ENCODE peak calls at places on chromosomes 2 and 18, in ten cellular contexts. One of them, this sample, is unnamed.

GRCh38 chr2:174028935-174029334 is 63.8 kb upstream of the SP3 start:
- DNase-seq in keratinocyte: no peak
- DNase-seq in stomach: no peak
- DNase-seq in CD8-positive, alpha-beta T cell: no peak
- DNase-seq in HepG2: no peak
- DNase-seq in fibroblast of lung: no peak
- DNase-seq in H9: no peak
- DNase-seq in cardiac muscle cell: no peak
- DNase-seq in breast epithelium: no peak
- DNase-seq in right lobe of liver: no peak
- DNase-seq in this sample: no peak

GRCh38 chr18:76572517-76573247 is 77.6 kb upstream of the ZNF516 start:
- DNase-seq in keratinocyte: no peak
- DNase-seq in stomach: no peak
- DNase-seq in CD8-positive, alpha-beta T cell: no peak
- DNase-seq in HepG2: peak
- DNase-seq in fibroblast of lung: no peak
- DNase-seq in H9: no peak
- DNase-seq in cardiac muscle cell: no peak
- DNase-seq in breast epithelium: no peak
- DNase-seq in right lobe of liver: no peak
- DNase-seq in this sample: no peak

GRCh38 chr2:28415715-28416114 is 23.1 kb downstream of the FOSL2 start:
- DNase-seq in keratinocyte: no peak
- DNase-seq in stomach: no peak
- DNase-seq in CD8-positive, alpha-beta T cell: no peak
- DNase-seq in HepG2: no peak
- DNase-seq in fibroblast of lung: no peak
- DNase-seq in H9: no peak
- DNase-seq in cardiac muscle cell: no peak
- DNase-seq in breast epithelium: no peak
- DNase-seq in right lobe of liver: no peak
- DNase-seq in this sample: no peak

GRCh38 chr2:43199492-43200481 is 26.6 kb downstream of the ZFP36L2 start:
- DNase-seq in keratinocyte: peak
- DNase-seq in stomach: peak
- DNase-seq in CD8-positive, alpha-beta T cell: no peak
- DNase-seq in HepG2: peak
- DNase-seq in fibroblast of lung: no peak
- DNase-seq in H9: peak
- DNase-seq in cardiac muscle cell: no peak
- DNase-seq in breast epithelium: no peak
- DNase-seq in right lobe of liver: no peak
- DNase-seq in this sample: no peak

GRCh38 chr2:62222674-62223073 is 26.8 kb downstream of the B3GNT2 start:
- DNase-seq in keratinocyte: no peak
- DNase-seq in stomach: no peak
- DNase-seq in CD8-positive, alpha-beta T cell: no peak
- DNase-seq in HepG2: no peak
- DNase-seq in fibroblast of lung: no peak
- DNase-seq in H9: no peak
- DNase-seq in cardiac muscle cell: no peak
- DNase-seq in breast epithelium: no peak
- DNase-seq in right lobe of liver: no peak
- DNase-seq in this sample: no peak

GRCh38 chr2:55519908-55520885 is 679 bp downstream of the CFAP36 start:
- DNase-seq in keratinocyte: no peak
- DNase-seq in stomach: no peak
- DNase-seq in CD8-positive, alpha-beta T cell: peak
- DNase-seq in HepG2: peak
- DNase-seq in fibroblast of lung: peak
- DNase-seq in H9: no peak
- DNase-seq in cardiac muscle cell: peak
- DNase-seq in breast epithelium: no peak
- DNase-seq in right lobe of liver: no peak
- DNase-seq in this sample: no peak

GRCh38 chr2:180033993-180034894 is 27.1 kb upstream of the CWC22 start:
- DNase-seq in keratinocyte: no peak
- DNase-seq in stomach: no peak
- DNase-seq in CD8-positive, alpha-beta T cell: no peak
- DNase-seq in HepG2: no peak
- DNase-seq in fibroblast of lung: peak
- DNase-seq in H9: peak
- DNase-seq in cardiac muscle cell: peak
- DNase-seq in breast epithelium: no peak
- DNase-seq in right lobe of liver: no peak
- DNase-seq in this sample: peak

GRCh38 chr2:152525277-152525838 is 190.4 kb downstream of the FMNL2 start:
- DNase-seq in keratinocyte: peak
- DNase-seq in stomach: no peak
- DNase-seq in CD8-positive, alpha-beta T cell: no peak
- DNase-seq in HepG2: peak
- DNase-seq in fibroblast of lung: no peak
- DNase-seq in H9: no peak
- DNase-seq in cardiac muscle cell: peak
- DNase-seq in breast epithelium: no peak
- DNase-seq in right lobe of liver: no peak
- DNase-seq in this sample: no peak

GRCh38 chr2:121721926-121722325 is 14.7 kb downstream of the NIFK start:
- DNase-seq in keratinocyte: no peak
- DNase-seq in stomach: no peak
- DNase-seq in CD8-positive, alpha-beta T cell: no peak
- DNase-seq in HepG2: no peak
- DNase-seq in fibroblast of lung: peak
- DNase-seq in H9: no peak
- DNase-seq in cardiac muscle cell: peak
- DNase-seq in breast epithelium: no peak
- DNase-seq in right lobe of liver: no peak
- DNase-seq in this sample: peak

GRCh38 chr2:71235930-71236587 is 9.2 kb upstream of the PAIP2B start:
- DNase-seq in keratinocyte: no peak
- DNase-seq in stomach: no peak
- DNase-seq in CD8-positive, alpha-beta T cell: no peak
- DNase-seq in HepG2: no peak
- DNase-seq in fibroblast of lung: no peak
- DNase-seq in H9: no peak
- DNase-seq in cardiac muscle cell: no peak
- DNase-seq in breast epithelium: no peak
- DNase-seq in right lobe of liver: no peak
- DNase-seq in this sample: no peak

GRCh38 chr2:86218124-86218523 is 18.9 kb downstream of the MRPL35 start:
- DNase-seq in keratinocyte: no peak
- DNase-seq in stomach: no peak
- DNase-seq in CD8-positive, alpha-beta T cell: no peak
- DNase-seq in HepG2: peak
- DNase-seq in fibroblast of lung: no peak
- DNase-seq in H9: no peak
- DNase-seq in cardiac muscle cell: no peak
- DNase-seq in breast epithelium: no peak
- DNase-seq in right lobe of liver: no peak
- DNase-seq in this sample: no peak

GRCh38 chr2:141393214-141393545 is 737.6 kb downstream of the LRP1B start:
- DNase-seq in keratinocyte: no peak
- DNase-seq in stomach: no peak
- DNase-seq in CD8-positive, alpha-beta T cell: no peak
- DNase-seq in HepG2: no peak
- DNase-seq in fibroblast of lung: no peak
- DNase-seq in H9: no peak
- DNase-seq in cardiac muscle cell: peak
- DNase-seq in breast epithelium: no peak
- DNase-seq in right lobe of liver: no peak
- DNase-seq in this sample: no peak
- H3K27ac ChIP-seq in keratinocyte: no peak
- H3K27ac ChIP-seq in stomach: no peak
- H3K27ac ChIP-seq in CD8-positive, alpha-beta T cell: no peak
- H3K27ac ChIP-seq in HepG2: no peak
- H3K27ac ChIP-seq in fibroblast of lung: no peak
- H3K27ac ChIP-seq in H9: no peak
- H3K27ac ChIP-seq in cardiac muscle cell: no peak
- H3K27ac ChIP-seq in breast epithelium: no peak
- H3K27ac ChIP-seq in right lobe of liver: no peak
- H3K27ac ChIP-seq in this sample: no peak

DNA sequence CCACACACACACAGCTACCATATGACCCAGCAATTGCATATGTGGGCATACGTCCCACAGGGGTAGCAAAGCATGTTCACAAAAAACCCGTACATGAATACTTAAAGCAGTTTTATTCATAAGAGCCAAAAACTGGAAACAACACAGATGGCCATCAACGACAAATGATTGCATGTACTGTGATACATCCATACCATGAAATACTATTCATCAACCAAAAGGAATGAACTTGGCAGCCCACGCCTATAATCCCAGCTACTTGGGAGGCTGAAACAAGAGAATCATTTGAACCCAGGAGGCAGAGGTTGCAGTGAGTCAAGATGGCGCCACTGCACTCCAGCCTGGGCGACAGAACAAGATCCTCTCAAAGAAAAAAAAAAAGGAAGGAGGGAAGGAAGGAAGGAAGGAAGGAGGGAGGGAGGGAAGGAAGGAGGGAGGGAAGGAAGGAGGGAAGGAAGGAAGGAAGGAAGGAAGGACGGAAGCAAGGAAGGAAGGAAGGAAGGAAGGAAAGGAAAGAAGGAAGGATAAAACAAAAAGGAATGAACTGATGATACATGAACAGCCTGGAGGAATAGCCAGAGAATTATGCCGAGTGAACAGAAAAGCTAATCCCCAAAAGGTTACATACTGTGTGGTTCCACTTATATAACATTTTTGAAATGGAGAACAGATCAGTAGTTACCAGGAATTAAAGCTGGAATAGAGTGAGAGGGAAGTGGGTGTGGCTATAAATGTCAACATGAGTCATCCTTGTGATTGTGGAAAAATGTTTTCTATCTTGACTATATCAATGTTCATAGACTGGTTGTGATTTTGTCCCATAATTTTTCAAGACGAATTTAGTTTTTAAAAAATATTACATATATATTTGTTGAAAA is 19.6 kb upstream of the YPEL5 start:
- DNase-seq in keratinocyte: no peak
- DNase-seq in stomach: no peak
- DNase-seq in CD8-positive, alpha-beta T cell: no peak
- DNase-seq in HepG2: no peak
- DNase-seq in fibroblast of lung: peak
- DNase-seq in H9: no peak
- DNase-seq in cardiac muscle cell: no peak
- DNase-seq in breast epithelium: no peak
- DNase-seq in right lobe of liver: no peak
- DNase-seq in this sample: no peak
- H3K27ac ChIP-seq in keratinocyte: no peak
- H3K27ac ChIP-seq in stomach: no peak
- H3K27ac ChIP-seq in CD8-positive, alpha-beta T cell: no peak
- H3K27ac ChIP-seq in HepG2: no peak
- H3K27ac ChIP-seq in fibroblast of lung: no peak
- H3K27ac ChIP-seq in H9: no peak
- H3K27ac ChIP-seq in cardiac muscle cell: no peak
- H3K27ac ChIP-seq in breast epithelium: no peak
- H3K27ac ChIP-seq in right lobe of liver: no peak
- H3K27ac ChIP-seq in this sample: no peak

GRCh38 chr2:216201687-216202306 is 92.6 kb downstream of the XRCC5 start:
- DNase-seq in keratinocyte: no peak
- DNase-seq in stomach: no peak
- DNase-seq in CD8-positive, alpha-beta T cell: no peak
- DNase-seq in HepG2: no peak
- DNase-seq in fibroblast of lung: no peak
- DNase-seq in H9: no peak
- DNase-seq in cardiac muscle cell: no peak
- DNase-seq in breast epithelium: no peak
- DNase-seq in right lobe of liver: no peak
- DNase-seq in this sample: no peak

GRCh38 chr2:216206821-216207220 is 97.7 kb downstream of the XRCC5 start:
- DNase-seq in keratinocyte: no peak
- DNase-seq in stomach: no peak
- DNase-seq in CD8-positive, alpha-beta T cell: no peak
- DNase-seq in HepG2: no peak
- DNase-seq in fibroblast of lung: no peak
- DNase-seq in H9: no peak
- DNase-seq in cardiac muscle cell: no peak
- DNase-seq in breast epithelium: no peak
- DNase-seq in right lobe of liver: no peak
- DNase-seq in this sample: no peak

GRCh38 chr2:216205486-216205885 is 96.3 kb downstream of the XRCC5 start:
- DNase-seq in keratinocyte: no peak
- DNase-seq in stomach: no peak
- DNase-seq in CD8-positive, alpha-beta T cell: no peak
- DNase-seq in HepG2: no peak
- DNase-seq in fibroblast of lung: no peak
- DNase-seq in H9: no peak
- DNase-seq in cardiac muscle cell: no peak
- DNase-seq in breast epithelium: no peak
- DNase-seq in right lobe of liver: no peak
- DNase-seq in this sample: no peak

GRCh38 chr2:216206041-216206699 is 97.0 kb downstream of the XRCC5 start:
- DNase-seq in keratinocyte: no peak
- DNase-seq in stomach: no peak
- DNase-seq in CD8-positive, alpha-beta T cell: no peak
- DNase-seq in HepG2: no peak
- DNase-seq in fibroblast of lung: no peak
- DNase-seq in H9: no peak
- DNase-seq in cardiac muscle cell: no peak
- DNase-seq in breast epithelium: no peak
- DNase-seq in right lobe of liver: no peak
- DNase-seq in this sample: no peak

DNA sequence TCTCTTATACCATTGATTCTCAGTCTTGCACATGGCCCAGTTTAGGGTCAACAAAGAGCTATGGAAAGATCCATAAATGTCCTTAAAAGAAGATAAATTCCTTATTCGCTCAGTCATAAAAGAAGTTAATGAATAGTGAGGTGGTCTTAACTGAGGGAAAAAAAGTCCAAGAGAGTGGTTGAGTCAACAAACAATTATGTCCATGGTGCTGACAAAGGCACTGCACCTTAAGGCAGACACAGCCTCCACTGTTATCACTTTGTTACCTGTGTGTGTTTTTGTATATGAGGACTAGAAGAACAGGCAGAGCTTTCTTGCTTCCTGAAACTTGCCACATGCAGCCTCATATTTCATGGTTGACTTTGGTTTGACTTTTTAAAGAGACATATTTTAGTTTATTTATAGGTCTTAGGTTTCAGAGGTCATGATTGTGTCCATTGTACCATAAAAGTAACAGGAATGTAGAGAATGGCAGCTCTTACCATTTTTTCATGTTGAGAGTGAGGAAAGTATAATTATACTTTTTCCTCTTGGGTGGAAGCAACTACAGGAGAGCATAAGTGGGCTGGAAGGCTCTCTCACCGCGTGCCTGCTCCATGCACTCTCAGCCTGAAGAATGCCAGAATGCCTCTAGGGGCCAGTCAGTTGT is 93.6 kb downstream of the XRCC5 start:
- DNase-seq in keratinocyte: no peak
- DNase-seq in stomach: no peak
- DNase-seq in CD8-positive, alpha-beta T cell: no peak
- DNase-seq in HepG2: peak
- DNase-seq in fibroblast of lung: no peak
- DNase-seq in H9: no peak
- DNase-seq in cardiac muscle cell: no peak
- DNase-seq in breast epithelium: no peak
- DNase-seq in right lobe of liver: no peak
- DNase-seq in this sample: no peak
- H3K27ac ChIP-seq in keratinocyte: no peak
- H3K27ac ChIP-seq in stomach: no peak
- H3K27ac ChIP-seq in CD8-positive, alpha-beta T cell: no peak
- H3K27ac ChIP-seq in HepG2: no peak
- H3K27ac ChIP-seq in fibroblast of lung: no peak
- H3K27ac ChIP-seq in H9: no peak
- H3K27ac ChIP-seq in cardiac muscle cell: peak
- H3K27ac ChIP-seq in breast epithelium: no peak
- H3K27ac ChIP-seq in right lobe of liver: no peak
- H3K27ac ChIP-seq in this sample: no peak

GRCh38 chr18:45755936-45756335 is 32.0 kb downstream of the SLC14A1 start:
- DNase-seq in keratinocyte: no peak
- DNase-seq in stomach: peak
- DNase-seq in CD8-positive, alpha-beta T cell: no peak
- DNase-seq in HepG2: no peak
- DNase-seq in fibroblast of lung: peak
- DNase-seq in H9: no peak
- DNase-seq in cardiac muscle cell: peak
- DNase-seq in breast epithelium: peak
- DNase-seq in right lobe of liver: no peak
- DNase-seq in this sample: no peak
- H3K27ac ChIP-seq in keratinocyte: no peak
- H3K27ac ChIP-seq in stomach: no peak
- H3K27ac ChIP-seq in CD8-positive, alpha-beta T cell: no peak
- H3K27ac ChIP-seq in HepG2: no peak
- H3K27ac ChIP-seq in fibroblast of lung: no peak
- H3K27ac ChIP-seq in H9: no peak
- H3K27ac ChIP-seq in cardiac muscle cell: no peak
- H3K27ac ChIP-seq in breast epithelium: no peak
- H3K27ac ChIP-seq in right lobe of liver: no peak
- H3K27ac ChIP-seq in this sample: no peak

This sample was measured in AG04450.